ENCODE peak calls at places on chromosomes 6 and 20, in eight cellular contexts. W, N, J, U, Y, Z, V and D are unnamed samples.

GRCh38 chr20:39295301-39295700 is 333.2 kb downstream of the DHX35 start:
- DNase-seq in V (no peak), W (no peak), Y (no peak), Z (no peak), U (no peak), N (no peak), J (no peak), D (no peak)

GRCh38 chr20:49675368-49676151 is 38.1 kb downstream of the B4GALT5 start:
- DNase-seq in Z (peak), W (no peak), V (no peak), Y (no peak), U (peak), N (no peak), J (no peak), D (no peak)

GRCh38 chr6:141541766-141542324 is 590.9 kb upstream of the GJE1 start:
- DNase-seq in J (no peak), V (peak), U (no peak), W (no peak), Y (no peak), N (no peak), Z (no peak), D (no peak)

GRCh38 chr20:7772376-7772775 is 167.9 kb downstream of the HAO1 start:
- DNase-seq in Y (no peak), N (peak), J (no peak), V (no peak), W (peak), Z (no peak), U (no peak), D (peak)

GRCh38 chr6:28142446-28142845 is 763 bp downstream of the ZKSCAN8 start:
- DNase-seq in Z (no peak), J (no peak), U (no peak), Y (no peak), W (no peak), N (no peak), V (no peak), D (no peak)

GRCh38 chr6:121951918-121952379 is 447.5 kb upstream of the HSF2 start:
- DNase-seq in U (peak), J (no peak), W (peak), Z (peak), N (no peak), Y (no peak), V (no peak), D (peak)

GRCh38 chr20:45345104-45345936 is 2.9 kb downstream of the SDC4 start:
- DNase-seq in Y (no peak), U (no peak), W (no peak), N (no peak), Z (no peak), V (no peak), J (no peak), D (no peak)

GRCh38 chr6:133130863-133131262 is 110.3 kb upstream of the EYA4 start:
- DNase-seq in U (peak), V (no peak), J (no peak), N (no peak), Z (peak), W (no peak), Y (peak), D (peak)

GRCh38 chr20:63519765-63520593 is 586 bp upstream of the PPDPF start:
- DNase-seq in Y (peak), Z (peak), N (no peak), U (peak), V (peak), J (peak), W (peak), D (no peak)

GRCh38 chr20:64129146-64129782 is 21.9 kb upstream of the NPBWR2 start:
- DNase-seq in J (no peak), Z (no peak), W (no peak), U (no peak), V (no peak), Y (no peak), N (no peak), D (no peak)

GRCh38 chr6:18293192-18293904 is 29.0 kb upstream of the DEK start:
- DNase-seq in W (peak), Z (no peak), Y (no peak), U (peak), N (no peak), V (no peak), J (no peak), D (no peak)

GRCh38 chr6:2196079-2196679 is 49.2 kb downstream of the GMDS start:
- DNase-seq in U (peak), Z (peak), W (peak), N (peak), Y (peak), V (peak), J (peak), D (peak)

GRCh38 chr6:28172006-28172405 is 30.3 kb downstream of the ZKSCAN8 start:
- DNase-seq in U (no peak), J (no peak), V (no peak), N (no peak), Z (no peak), W (no peak), Y (no peak), D (no peak)

GRCh38 chr6:99790679-99791078 is 184.0 kb downstream of the PRDM13 start:
- DNase-seq in Y (no peak), U (no peak), V (peak), W (no peak), Z (no peak), J (peak), N (peak), D (no peak)

GRCh38 chr6:18260448-18261106 is 3.8 kb downstream of the DEK start:
- DNase-seq in W (peak), Z (no peak), J (peak), V (peak), U (peak), N (no peak), Y (no peak), D (no peak)

GRCh38 chr6:85364354-85364753 is 85.5 kb upstream of the NT5E start:
- DNase-seq in U (peak), V (no peak), Y (no peak), Z (peak), J (peak), N (no peak), W (peak), D (no peak)

GRCh38 chr20:41862476-41862875 is 244.3 kb upstream of the CHD6 start:
- DNase-seq in Z (no peak), N (no peak), W (no peak), J (no peak), Y (no peak), U (no peak), V (no peak), D (no peak)

GRCh38 chr20:18430172-18430826 is 36.5 kb downstream of the DZANK1 start:
- DNase-seq in V (no peak), N (no peak), U (no peak), J (no peak), W (no peak), Y (no peak), Z (no peak), D (no peak)

GRCh38 chr6:17066610-17067009 is 35.2 kb upstream of the STMND1 start:
- DNase-seq in Y (no peak), V (no peak), J (no peak), Z (no peak), N (no peak), U (no peak), W (peak), D (no peak)